ENCODE peak calls at places on chromosomes 13 and 19, in eight cellular contexts. W, D, C, I, X, Z, F and K are unnamed samples.

GRCh38 chr19:6740589-6741348 is 1.3 kb downstream of the TRIP10 start:
- DNase-seq in W (no peak), Z (peak; percentile 75), D (no peak), C (peak; percentile 23), I (peak; percentile 36), X (no peak), F (no peak), K (no peak)

GRCh38 chr13:72125561-72125960 is 258.6 kb upstream of the DACH1 start:
- DNase-seq in F (no peak), C (no peak), Z (peak; percentile 49), W (no peak), I (no peak), D (no peak), X (no peak), K (no peak)

GRCh38 chr13:87498681-87499080 is 172.5 kb upstream of the SLITRK5 start:
- DNase-seq in I (no peak), F (no peak), Z (peak; percentile 57), W (no peak), X (no peak), C (no peak), D (no peak), K (no peak)

GRCh38 chr19:14381689-14382474 is 638 bp downstream of the ADGRE5 start:
- DNase-seq in C (peak; percentile 69), I (peak; percentile 83), Z (peak; percentile 71), W (no peak), X (peak; percentile 93), F (peak; percentile 80), D (no peak), K (peak; percentile 72)

GRCh38 chr13:44801990-44802389 is 187.3 kb downstream of the NUFIP1 start:
- DNase-seq in I (no peak), X (peak; percentile 55), D (no peak), Z (peak; percentile 89), C (peak; percentile 78), F (no peak), W (peak; percentile 27), K (no peak)

GRCh38 chr19:42693760-42694350 is 46.4 kb downstream of the PSG3 start:
- DNase-seq in Z (peak; percentile 73), X (peak; percentile 6), C (peak; percentile 54), F (no peak), D (no peak), W (no peak), I (peak; percentile 21), K (no peak)

GRCh38 chr13:52695856-52696255 is 43.2 kb downstream of the SUGT1 start:
- DNase-seq in F (no peak), X (peak; percentile 82), D (no peak), Z (peak; percentile 19), I (peak; percentile 19), W (peak; percentile 18), C (peak; percentile 72), K (no peak)

GRCh38 chr13:28324181-28324789 is 170.6 kb downstream of the FLT1 start:
- DNase-seq in W (no peak), Z (peak; percentile 85), D (no peak), C (peak; percentile 68), I (peak; percentile 67), F (peak; percentile 38), X (peak; percentile 76), K (peak; percentile 9)

GRCh38 chr13:39692650-39693438 is 37.4 kb downstream of the COG6 start:
- DNase-seq in I (no peak), Z (no peak), D (no peak), F (no peak), X (no peak), C (peak; percentile 27), W (no peak), K (no peak)

GRCh38 chr19:23792784-23793183 is 34.1 kb upstream of the ZNF681 start:
- DNase-seq in X (no peak), C (no peak), Z (no peak), F (no peak), W (no peak), D (no peak), I (no peak), K (no peak)

GRCh38 chr13:53127378-53127777 is 98.8 kb downstream of the OLFM4 start:
- DNase-seq in C (no peak), I (no peak), D (no peak), F (no peak), Z (no peak), W (no peak), X (no peak), K (no peak)

GRCh38 chr19:6216996-6217751 is 62.6 kb downstream of the MLLT1 start:
- DNase-seq in C (no peak), D (peak; percentile 13), X (no peak), Z (no peak), W (no peak), I (no peak), F (no peak), K (no peak)

GRCh38 chr19:3250675-3251074 is 26.2 kb downstream of the CELF5 start:
- DNase-seq in D (no peak), W (no peak), X (peak; percentile 26), Z (peak; percentile 40), F (peak; percentile 25), C (no peak), I (peak; percentile 62), K (no peak)

GRCh38 chr19:460877-461609 is at the start of gene SHC2:
- DNase-seq in D (peak; percentile 35), Z (no peak), C (no peak), W (no peak), X (no peak), I (no peak), F (no peak), K (no peak)

GRCh38 chr13:44191504-44192171 is 182.0 kb upstream of the SERP2 start:
- DNase-seq in I (peak; percentile 41), W (peak; percentile 67), X (peak; percentile 60), F (peak; percentile 8), Z (peak; percentile 71), D (no peak), C (peak; percentile 89), K (no peak)

GRCh38 chr13:97256343-97256783 is 34.2 kb downstream of the MBNL2 start:
- DNase-seq in F (no peak), W (peak; percentile 90), X (no peak), I (peak; percentile 26), Z (peak; percentile 93), C (peak; percentile 88), D (no peak), K (no peak)

GRCh38 chr13:75312884-75313520 is 169.0 kb downstream of the TBC1D4 start:
- DNase-seq in F (no peak), X (no peak), C (no peak), W (no peak), Z (no peak), D (no peak), I (peak; percentile 74), K (peak; percentile 66)

GRCh38 chr19:47446534-47447469 is 24.9 kb downstream of the SLC8A2 start:
- DNase-seq in X (peak; percentile 42), I (peak; percentile 56), C (no peak), Z (peak; percentile 15), W (no peak), F (no peak), D (peak; percentile 60), K (no peak)

GRCh38 chr19:7349961-7350711 is 1.4 kb downstream of the ARHGEF18 start:
- DNase-seq in C (no peak), Z (no peak), X (peak; percentile 85), I (peak; percentile 35), D (no peak), W (no peak), F (peak; percentile 32), K (no peak)

GRCh38 chr19:4130635-4131438 is 6.9 kb upstream of the MAP2K2 start:
- DNase-seq in F (no peak), W (no peak), Z (peak; percentile 76), C (peak; percentile 58), X (no peak), I (no peak), D (no peak), K (no peak)

GRCh38 chr13:72850959-72851677 is 69.2 kb downstream of the PIBF1 start:
- DNase-seq in F (no peak), I (no peak), C (no peak), Z (no peak), X (no peak), W (no peak), D (no peak), K (no peak)

GRCh38 chr19:56596676-56597075 is 1.6 kb downstream of the ZNF71 start:
- DNase-seq in Z (no peak), C (no peak), W (no peak), I (no peak), D (no peak), F (no peak), X (no peak), K (no peak)

GRCh38 chr19:48454150-48454730 is 1.1 kb upstream of the KCNJ14 start:
- DNase-seq in D (no peak), I (no peak), Z (no peak), W (no peak), C (no peak), F (no peak), X (no peak), K (no peak)